ENCODE peak calls at places on chromosomes 6 and 20, in seven cellular contexts. C, K, U, E, G, T and X are unnamed samples. For H3K36me3, the result is how much of the 10 kb centered on the place peaks cover.

GRCh38 chr20:10667560-10668167 is 6.1 kb downstream of the JAG1 start:
- DNase-seq in U (no peak), K (no peak), E (peak), T (no peak), C (no peak), G (no peak), X (no peak)

GRCh38 chr20:14996883-14997672 is 659.7 kb upstream of the FLRT3 start:
- DNase-seq in G (no peak), C (no peak), U (no peak), K (no peak), E (no peak), T (no peak), X (no peak)

GRCh38 chr20:6173481-6173880 is 50.7 kb upstream of the FERMT1 start:
- DNase-seq in T (no peak), E (no peak), K (no peak), C (no peak), G (no peak), U (no peak), X (no peak)

GRCh38 chr20:37390891-37391525 is 45.1 kb downstream of the SRC start:
- DNase-seq in G (no peak), E (no peak), T (no peak), K (no peak), C (peak), U (no peak), X (no peak)

GRCh38 chr6:110875548-110876169 is 1.1 kb downstream of the AMD1 start:
- DNase-seq in G (no peak), C (peak), K (peak), U (no peak), E (no peak), T (peak), X (no peak)

GRCh38 chr20:45347297-45347935 is 808 bp downstream of the SDC4 start:
- DNase-seq in C (peak), U (no peak), G (no peak), K (no peak), T (no peak), E (no peak), X (no peak)

GRCh38 chr20:25227317-25227831 is 20.5 kb upstream of the PYGB start:
- DNase-seq in C (no peak), E (no peak), U (no peak), G (peak), K (peak), T (no peak), X (no peak)

GRCh38 chr20:4858000-4858399 is 136.3 kb downstream of the PRND start:
- DNase-seq in C (no peak), K (no peak), G (no peak), E (no peak), T (no peak), U (no peak), X (no peak)

GRCh38 chr6:166678426-166678825 is 51.4 kb upstream of the RPS6KA2 start:
- DNase-seq in C (no peak), U (no peak), K (peak), T (peak), G (peak), E (no peak), X (no peak)

GRCh38 chr6:156701961-156702360 is 75.2 kb upstream of the ARID1B start:
- DNase-seq in G (no peak), K (no peak), T (no peak), E (no peak), U (no peak), C (no peak), X (no peak)

GRCh38 chr6:143429970-143430369 is 20.5 kb downstream of the ADAT2 start:
- DNase-seq in E (no peak), G (no peak), T (no peak), U (no peak), C (no peak), K (no peak), X (no peak)

GRCh38 chr20:24734139-24734538 is 214.9 kb upstream of the CST7 start:
- DNase-seq in E (no peak), G (no peak), T (no peak), K (no peak), U (no peak), C (no peak), X (no peak)

GRCh38 chr20:4488407-4489339 is 233.0 kb upstream of the PRND start:
- DNase-seq in G (peak), K (peak), T (no peak), U (no peak), E (no peak), C (no peak), X (no peak)

GRCh38 chr6:15921243-15921642 is 207.6 kb upstream of the MYLIP start:
- DNase-seq in E (no peak), K (peak), G (peak), T (no peak), C (no peak), U (no peak), X (no peak)

GRCh38 chr6:81171991-81172740 is 580.3 kb downstream of the TENT5A start:
- DNase-seq in U (no peak), C (peak), K (peak), T (no peak), G (peak), E (no peak), X (no peak)

GRCh38 chr6:160519133-160519532 is 144.9 kb downstream of the LPA start:
- DNase-seq in E (no peak), C (no peak), T (no peak), G (no peak), U (no peak), K (no peak), X (no peak)

GRCh38 chr6:24761193-24761835 is 13.4 kb upstream of the GMNN start:
- DNase-seq in T (no peak), G (no peak), U (no peak), K (no peak), C (no peak), E (no peak), X (no peak)

GRCh38 chr6:20688710-20689500 is 154.6 kb downstream of the CDKAL1 start:
- DNase-seq in K (peak), U (no peak), G (peak), T (no peak), C (no peak), E (no peak), X (no peak)

GRCh38 chr6:130322673-130323268 is 43.0 kb upstream of the TMEM200A start:
- DNase-seq in E (peak), K (peak), C (peak), G (peak), T (peak), U (no peak), X (peak)

GRCh38 chr6:137723273-137724017 is 143.6 kb upstream of the TNFAIP3 start:
- DNase-seq in E (no peak), K (no peak), G (no peak), C (no peak), U (no peak), T (no peak), X (no peak)

GRCh38 chr6:146850981-146851380 is 252.2 kb downstream of the ADGB start:
- DNase-seq in T (no peak), C (no peak), K (no peak), E (no peak), G (no peak), U (no peak), X (no peak)

GRCh38 chr20:63943808-63944077 is 12.5 kb downstream of the UCKL1 start:
- DNase-seq in K (no peak), G (no peak), U (no peak), T (no peak), E (no peak), C (no peak), X (no peak)

GRCh38 chr20:63944078-63944941 is 11.9 kb downstream of the UCKL1 start:
- DNase-seq in E (no peak), K (no peak), G (no peak), T (peak), C (peak), U (no peak), X (no peak)

GRCh38 chr20:63942250-63943006 is 13.8 kb downstream of the UCKL1 start:
- DNase-seq in U (no peak), G (no peak), K (peak), T (no peak), E (no peak), C (peak), X (peak)

GRCh38 chr20:63941282-63942060 is 14.7 kb downstream of the UCKL1 start:
- DNase-seq in C (peak), U (no peak), K (peak), T (no peak), E (no peak), G (no peak), X (no peak)

GRCh38 chr20:63943007-63943807 is 13.0 kb downstream of the UCKL1 start:
- DNase-seq in E (no peak), K (no peak), G (no peak), C (peak), T (no peak), U (no peak), X (no peak)
- H3K36me3 ChIP-seq in E (half or more), K (under half), G (half or more), C (half or more), T (under half), U (half or more), X (half or more)

GRCh38 chr6:159328052-159328451 is 158.9 kb downstream of the FNDC1 start:
- DNase-seq in C (no peak), G (no peak), T (no peak), U (no peak), E (no peak), K (no peak), X (no peak)

GRCh38 chr6:159321267-159321666 is 152.1 kb downstream of the FNDC1 start:
- DNase-seq in E (no peak), G (no peak), T (no peak), U (no peak), K (no peak), C (no peak), X (no peak)

DNA sequence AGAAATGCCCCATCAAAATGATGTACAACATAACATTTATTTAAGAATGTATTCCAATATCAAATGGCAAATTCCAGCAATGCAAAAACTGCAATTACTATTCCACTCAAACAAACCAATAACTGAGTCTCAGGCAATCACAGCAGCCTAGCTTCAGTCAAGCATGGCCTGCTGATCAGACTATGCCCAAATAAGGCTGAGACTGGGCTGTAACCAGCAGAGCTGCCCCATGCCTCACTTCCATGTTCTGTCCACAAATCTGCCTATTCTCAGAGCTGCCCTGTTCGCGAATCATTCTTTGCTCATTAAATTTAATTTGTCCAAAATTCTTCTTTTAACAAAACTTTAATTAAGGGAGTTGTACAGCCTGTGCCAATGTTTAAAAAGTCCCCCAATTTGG is 155.4 kb downstream of the FNDC1 start:
- DNase-seq in C (no peak), U (no peak), T (no peak), G (no peak), K (peak), E (no peak), X (no peak)
- H3K36me3 ChIP-seq in C (under half), U (under half), T (under half), G (under half), K (under half), E (under half), X (under half)

DNA sequence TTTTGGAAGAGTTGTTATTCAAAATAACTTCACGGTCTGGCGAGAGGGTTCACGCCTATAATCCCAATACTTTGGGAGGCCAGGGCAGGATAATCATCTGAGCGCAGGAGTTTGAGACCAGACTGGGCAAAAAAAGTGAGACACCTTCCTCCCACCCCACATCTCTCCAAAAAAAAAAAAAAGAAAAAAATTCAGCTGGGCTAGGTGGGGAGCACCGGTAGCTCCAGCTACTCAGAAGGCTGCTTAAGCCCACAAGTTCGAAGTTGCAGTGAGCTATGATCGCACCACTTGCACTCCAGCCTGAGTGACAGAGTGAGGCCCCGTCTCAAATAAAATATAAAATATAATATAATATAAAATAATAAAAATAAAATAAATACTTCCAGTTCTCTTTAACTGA is 10.4 kb downstream of the OR2B2 start:
- DNase-seq in U (no peak), K (peak), C (no peak), E (no peak), G (no peak), T (no peak), X (no peak)
- H3K36me3 ChIP-seq in U (under half), K (under half), C (under half), E (under half), G (under half), T (under half), X (under half)

DNA sequence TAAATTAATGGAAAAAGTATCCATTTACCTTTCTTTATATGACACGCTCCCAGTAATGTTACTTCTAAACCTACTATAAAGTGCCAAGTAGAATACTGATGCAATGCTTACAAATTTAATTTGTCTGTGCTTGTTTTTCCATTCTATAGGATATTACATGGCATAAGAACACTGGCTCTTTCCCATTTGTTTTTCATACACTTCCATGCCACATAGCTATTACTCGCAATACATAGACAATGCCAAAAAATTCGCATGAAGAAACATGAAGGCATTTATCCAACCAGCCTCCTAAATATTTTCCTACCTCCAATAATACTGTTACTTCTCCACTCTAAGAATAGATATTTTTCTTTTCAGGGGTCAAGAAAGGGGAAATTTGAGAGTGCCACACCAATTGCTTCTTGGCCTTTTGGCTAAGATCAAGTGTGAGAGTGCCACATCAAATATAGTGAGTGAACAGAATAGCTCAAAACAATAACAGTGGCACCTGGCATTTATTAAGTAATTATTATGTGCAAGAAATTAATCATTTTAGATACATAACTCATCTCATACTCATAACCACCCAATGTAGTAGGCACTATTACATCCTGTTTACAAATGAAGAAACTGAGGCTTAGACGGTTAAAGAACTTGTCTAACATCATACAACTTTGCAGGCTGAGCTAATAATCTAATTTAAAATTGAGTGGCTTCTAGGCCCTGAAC is 845 bp upstream of the DST start:
- DNase-seq in G (no peak), E (no peak), T (no peak), C (no peak), K (no peak), U (no peak), X (no peak)
- H3K36me3 ChIP-seq in G (half or more), E (half or more), T (under half), C (half or more), K (under half), U (under half), X (under half)